ENCODE peak calls at places on chromosomes 12 and 14, in four cellular contexts. J is astrocyte of the spinal cord; U is AG10803; L is CD8-positive, alpha-beta T cell. X is an unnamed sample.

GRCh38 chr12:49339464-49339861 is 2.5 kb upstream of the C1QL4 start:
- DNase-seq in J (no peak), U (no peak), L (no peak), X (no peak)

GRCh38 chr14:73136387-73137221 is at the start of gene PSEN1:
- DNase-seq in J (peak), U (peak), L (peak), X (peak)

GRCh38 chr12:86574143-86574542 is 318.0 kb upstream of the MGAT4C start:
- DNase-seq in J (no peak), U (no peak), L (no peak), X (no peak)

GRCh38 chr12:64716839-64717455 is 42.3 kb downstream of the GNS start:
- DNase-seq in J (peak), U (no peak), L (no peak), X (no peak)

GRCh38 chr14:102164241-102164641 is 24.5 kb downstream of the WDR20 start:
- DNase-seq in J (peak), U (peak), L (no peak), X (peak)

GRCh38 chr12:99985129-99985570 is 414 bp upstream of the ANKS1B start:
- DNase-seq in J (peak), U (no peak), L (no peak), X (no peak)

GRCh38 chr14:61315288-61315687 is 6.1 kb upstream of the PRKCH start:
- DNase-seq in J (no peak), U (no peak), L (no peak), X (no peak)

GRCh38 chr12:57841445-57841844 is 5.1 kb downstream of the CTDSP2 start:
- DNase-seq in J (no peak), U (no peak), L (no peak), X (no peak)

GRCh38 chr14:45679852-45680251 is 426.9 kb upstream of the MIS18BP1 start:
- DNase-seq in J (peak), U (peak), L (no peak), X (peak)

GRCh38 chr12:53258541-53259539 is 9.3 kb upstream of the ESPL1 start:
- DNase-seq in J (no peak), U (no peak), L (no peak), X (no peak)

GRCh38 chr14:51860164-51860835 is at the start of gene GNG2:
- DNase-seq in J (peak), U (peak), L (peak), X (peak)

GRCh38 chr12:93786669-93787397 is 109.7 kb downstream of the CRADD start:
- DNase-seq in J (peak), U (peak), L (no peak), X (no peak)

GRCh38 chr12:115001538-115001937 is 317.6 kb upstream of the TBX3 start:
- DNase-seq in J (peak), U (no peak), L (no peak), X (no peak)

GRCh38 chr12:130966443-130967030 is 12.8 kb downstream of the ADGRD1 start:
- DNase-seq in J (no peak), U (no peak), L (no peak), X (no peak)

GRCh38 chr12:116708826-116709756 is 28.8 kb downstream of the SPRING1 start:
- DNase-seq in J (peak), U (peak), L (peak), X (peak)

GRCh38 chr12:85275359-85275758 is 4.7 kb upstream of the ALX1 start:
- DNase-seq in J (no peak), U (no peak), L (no peak), X (no peak)

GRCh38 chr14:105184461-105184860 is 3.3 kb upstream of the NUDT14 start:
- DNase-seq in J (no peak), U (no peak), L (no peak), X (no peak)

GRCh38 chr12:9361879-9362326 is 153.7 kb upstream of the PZP start:
- DNase-seq in J (no peak), U (no peak), L (no peak), X (no peak)

GRCh38 chr12:27179399-27180214 is 64.5 kb upstream of the STK38L start:
- DNase-seq in J (peak), U (peak), L (no peak), X (peak)

GRCh38 chr14:98926802-98927201 is 345.2 kb downstream of the BCL11B start:
- DNase-seq in J (peak), U (peak), L (no peak), X (no peak)

GRCh38 chr12:75842119-75842518 is 189.5 kb downstream of the PHLDA1 start:
- DNase-seq in J (no peak), U (no peak), L (no peak), X (no peak)

GRCh38 chr12:124387510-124387855 is 92.6 kb downstream of the RFLNA start:
- DNase-seq in J (no peak), U (no peak), L (no peak), X (no peak)

GRCh38 chr12:124778411-124778810 is 85.3 kb downstream of the SCARB1 start:
- DNase-seq in J (no peak), U (no peak), L (no peak), X (no peak)

GRCh38 chr14:24053548-24054323 is 1.9 kb downstream of the CARMIL3 start:
- DNase-seq in J (no peak), U (no peak), L (no peak), X (no peak)

GRCh38 chr12:132600048-132601032 is 10.0 kb downstream of the LRCOL1 start:
- DNase-seq in J (peak), U (peak), L (no peak), X (peak)

GRCh38 chr12:27984275-27984674 is 11.7 kb upstream of the PTHLH start:
- DNase-seq in J (peak), U (peak), L (no peak), X (peak)

GRCh38 chr12:44000309-44000952 is 164.6 kb downstream of the TMEM117 start:
- DNase-seq in J (peak), U (peak), L (no peak), X (peak)

GRCh38 chr12:23029185-23029584 is 404.2 kb downstream of the ETNK1 start:
- DNase-seq in J (no peak), U (no peak), L (no peak), X (no peak)

GRCh38 chr12:124653169-124653931 is 85.9 kb upstream of the NCOR2 start:
- DNase-seq in J (no peak), U (peak), L (no peak), X (peak)

GRCh38 chr14:101957406-101958234 is 6.8 kb upstream of the DYNC1H1 start:
- DNase-seq in J (no peak), U (no peak), L (no peak), X (no peak)

GRCh38 chr12:53989227-53990113 is 4.5 kb downstream of the HOXC10 start:
- DNase-seq in J (peak), U (peak), L (no peak), X (peak)

GRCh38 chr14:80465541-80466220 is 254.4 kb upstream of the DIO2 start:
- DNase-seq in J (no peak), U (no peak), L (no peak), X (peak)

GRCh38 chr14:74980398-74980745 is 22.3 kb upstream of the EIF2B2 start:
- DNase-seq in J (peak), U (no peak), L (no peak), X (no peak)

GRCh38 chr14:50875359-50876090 is 3.7 kb downstream of the ABHD12B start:
- DNase-seq in J (peak), U (peak), L (no peak), X (peak)

GRCh38 chr12:3218150-3218845 is 141.1 kb downstream of the TSPAN9 start:
- DNase-seq in J (peak), U (peak), L (no peak), X (peak)

DNA sequence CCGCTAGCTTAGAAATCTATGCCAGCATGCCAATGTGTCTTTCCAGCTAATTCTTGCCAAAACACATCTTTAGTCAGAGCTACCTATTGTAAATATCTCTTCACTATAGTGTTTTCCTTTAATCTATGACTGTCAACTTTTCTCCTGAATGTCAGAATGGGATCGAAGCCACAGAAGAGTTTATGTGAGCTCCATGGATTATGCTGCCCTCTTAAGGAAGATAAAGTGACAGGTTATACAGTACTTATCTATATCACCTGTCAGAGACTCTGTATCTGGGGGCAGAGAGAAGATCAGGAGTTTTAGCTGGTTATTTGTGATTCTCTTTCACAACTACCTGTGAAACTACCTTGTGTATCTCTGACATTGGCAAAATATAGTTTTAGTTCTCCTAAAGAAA is 204.3 kb upstream of the SEL1L start:
- DNase-seq in J (no peak), U (no peak), L (no peak), X (no peak)
- H3K4me3 ChIP-seq in J (no peak), U (no peak), L (no peak), X (no peak)

GRCh38 chr14:103198429-103199140 is 75.3 kb downstream of the TNFAIP2 start:
- DNase-seq in J (no peak), U (peak), L (no peak), X (peak)
- TF ChIP-seq CTCF in J (no peak), U (no peak), L (no peak), X (no peak)

GRCh38 chr14:96421236-96421635 is 29.3 kb downstream of the AK7 start:
- DNase-seq in J (no peak), U (no peak), L (no peak), X (peak)

GRCh38 chr14:96423012-96423411 is 31.1 kb downstream of the AK7 start:
- DNase-seq in J (no peak), U (no peak), L (no peak), X (no peak)

GRCh38 chr14:96424104-96424989 is 32.4 kb downstream of the AK7 start:
- DNase-seq in J (peak), U (peak), L (no peak), X (peak)

GRCh38 chr14:96418075-96418474 is 26.1 kb downstream of the AK7 start:
- DNase-seq in J (no peak), U (no peak), L (no peak), X (no peak)

GRCh38 chr14:96423446-96424103 is 31.6 kb downstream of the AK7 start:
- DNase-seq in J (no peak), U (no peak), L (no peak), X (no peak)
- H3K4me3 ChIP-seq in J (peak), U (peak), L (peak), X (peak)

GRCh38 chr12:29429999-29430698 is 49.2 kb upstream of the ERGIC2 start:
- DNase-seq in J (no peak), U (no peak), L (no peak), X (no peak)

GRCh38 chr12:29428630-29429029 is 47.7 kb upstream of the ERGIC2 start:
- DNase-seq in J (peak), U (peak), L (no peak), X (peak)

GRCh38 chr12:29425722-29426121 is 44.8 kb upstream of the ERGIC2 start:
- DNase-seq in J (no peak), U (no peak), L (no peak), X (peak)

GRCh38 chr12:29426516-29426915 is 45.5 kb upstream of the ERGIC2 start:
- DNase-seq in J (no peak), U (no peak), L (no peak), X (no peak)

DNA sequence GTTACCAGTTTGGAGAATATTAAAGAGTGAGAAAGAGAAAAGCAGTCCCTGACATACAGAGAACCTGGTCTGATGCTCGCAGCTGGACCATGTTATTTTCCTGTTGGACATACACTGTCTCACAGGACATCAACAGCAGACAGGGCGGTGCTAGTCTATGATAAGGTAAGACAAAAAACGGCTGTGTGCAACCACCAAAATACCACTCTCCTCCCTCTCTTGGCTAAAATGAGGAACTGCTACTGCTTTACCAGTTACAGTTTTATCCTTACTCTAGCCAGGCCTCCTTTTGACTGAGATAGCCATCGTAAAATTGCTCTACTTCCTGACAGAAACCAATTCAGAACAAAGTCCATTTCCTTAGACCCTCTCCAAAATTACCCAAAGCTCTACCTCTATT is 47.0 kb upstream of the ERGIC2 start:
- DNase-seq in J (no peak), U (no peak), L (no peak), X (peak)
- TF ChIP-seq CTCF in J (no peak), U (no peak), L (peak), X (peak)

GRCh38 chr12:112124918-112125249 is 476 bp upstream of the TRAFD1 start:
- DNase-seq in J (no peak), U (no peak), L (no peak), X (no peak)

GRCh38 chr12:112126000-112126431 is 656 bp downstream of the TRAFD1 start:
- DNase-seq in J (peak), U (no peak), L (no peak), X (no peak)

GRCh38 chr12:112126916-112127315 is 1.6 kb downstream of the TRAFD1 start:
- DNase-seq in J (no peak), U (no peak), L (no peak), X (no peak)

GRCh38 chr12:112122823-112123690 is 2.3 kb upstream of the TRAFD1 start:
- DNase-seq in J (peak), U (peak), L (no peak), X (peak)

DNA sequence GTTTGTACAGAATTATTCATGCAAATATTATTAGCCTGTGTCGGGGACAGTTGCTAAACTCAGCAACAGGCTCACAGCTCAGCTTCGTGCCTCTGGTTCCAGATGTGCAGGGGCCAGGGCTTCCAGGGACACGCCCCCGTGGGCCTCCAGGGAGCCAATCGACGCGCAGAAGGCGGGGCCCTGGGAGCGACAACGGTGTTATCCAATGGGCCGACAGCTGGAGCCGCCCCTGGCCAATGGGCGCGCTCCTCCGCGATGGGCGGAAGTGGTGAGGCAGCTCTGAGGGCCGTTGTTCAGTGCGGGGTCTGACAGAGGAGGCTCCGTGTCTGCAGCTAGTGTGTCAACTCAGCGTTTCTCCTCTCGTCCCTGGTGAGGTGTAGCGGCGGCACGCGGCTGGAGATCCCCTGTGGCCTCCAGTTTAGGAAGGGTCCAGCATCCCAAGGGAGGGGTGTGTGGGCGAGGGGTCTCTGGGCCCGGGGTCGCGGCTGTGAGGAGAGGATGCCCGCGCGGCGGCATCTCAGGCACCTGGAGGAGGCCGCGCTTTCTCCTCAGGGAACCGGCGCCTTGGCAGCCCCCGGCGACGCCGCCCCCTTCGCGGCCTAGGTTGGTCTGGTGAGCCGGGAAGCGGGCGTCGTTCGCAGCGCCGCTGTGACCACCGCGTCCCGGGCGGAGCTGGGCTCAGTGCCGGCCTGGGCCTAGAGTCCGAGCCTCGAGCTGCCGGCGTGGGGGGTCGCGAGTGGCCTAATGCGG is at the start of gene TRAFD1:
- DNase-seq in J (peak), U (peak), L (peak), X (peak)
- H3K4me3 ChIP-seq in J (peak), U (peak), L (peak), X (peak)

GRCh38 chr12:48058771-48059170 is 47.1 kb downstream of the SENP1 start:
- DNase-seq in J (no peak), U (no peak), L (no peak), X (no peak)

GRCh38 chr12:48063530-48063929 is 42.3 kb downstream of the SENP1 start:
- DNase-seq in J (no peak), U (no peak), L (no peak), X (no peak)

GRCh38 chr12:48054955-48055821 is 50.7 kb downstream of the SENP1 start:
- DNase-seq in J (no peak), U (no peak), L (no peak), X (no peak)

GRCh38 chr12:48061943-48062719 is 43.7 kb downstream of the SENP1 start:
- DNase-seq in J (no peak), U (no peak), L (no peak), X (no peak)

GRCh38 chr12:48060474-48060873 is 45.4 kb downstream of the SENP1 start:
- DNase-seq in J (no peak), U (no peak), L (no peak), X (no peak)
- TF ChIP-seq CTCF in J (no peak), U (no peak), L (no peak), X (no peak)

X was measured in cardiac fibroblast.